ENCODE peak calls at places on chromosomes 4 and X, in nine cellular contexts. One of them, this sample, is unnamed.

GRCh38 chr4:40196724-40197281 is at the start of gene RHOH:
- DNase-seq in AG09319: no peak
- DNase-seq in NCI-H774: no peak
- DNase-seq in NCI-H187: no peak
- DNase-seq in GM04504: no peak
- DNase-seq in HCT116: no peak
- DNase-seq in NCI-H1092: no peak
- DNase-seq in hippocampal formation: no peak
- DNase-seq in NCI-H446 treated with DMSO at 0.1 percent for 48 hours: no peak
- DNase-seq in this sample: no peak

GRCh38 chr4:139922625-139923024 is 231.4 kb downstream of the MAML3 start:
- DNase-seq in AG09319: no peak
- DNase-seq in NCI-H774: no peak
- DNase-seq in NCI-H187: no peak
- DNase-seq in GM04504: no peak
- DNase-seq in HCT116: no peak
- DNase-seq in NCI-H1092: peak
- DNase-seq in hippocampal formation: no peak
- DNase-seq in NCI-H446 treated with DMSO at 0.1 percent for 48 hours: peak
- DNase-seq in this sample: peak

GRCh38 chr4:170395773-170396172 is 306.0 kb upstream of the AADAT start:
- DNase-seq in AG09319: no peak
- DNase-seq in NCI-H774: no peak
- DNase-seq in NCI-H187: no peak
- DNase-seq in GM04504: no peak
- DNase-seq in HCT116: no peak
- DNase-seq in NCI-H1092: no peak
- DNase-seq in hippocampal formation: no peak
- DNase-seq in NCI-H446 treated with DMSO at 0.1 percent for 48 hours: no peak
- DNase-seq in this sample: no peak

GRCh38 chr4:683982-684571 is 4.9 kb downstream of the SLC49A3 start:
- DNase-seq in AG09319: no peak
- DNase-seq in NCI-H774: peak
- DNase-seq in NCI-H187: no peak
- DNase-seq in GM04504: peak
- DNase-seq in HCT116: peak
- DNase-seq in NCI-H1092: peak
- DNase-seq in hippocampal formation: peak
- DNase-seq in NCI-H446 treated with DMSO at 0.1 percent for 48 hours: no peak
- DNase-seq in this sample: no peak

GRCh38 chrX:74249963-74250362 is 54.0 kb upstream of the ZCCHC13 start:
- DNase-seq in AG09319: no peak
- DNase-seq in NCI-H774: no peak
- DNase-seq in NCI-H187: no peak
- DNase-seq in GM04504: no peak
- DNase-seq in HCT116: no peak
- DNase-seq in NCI-H1092: no peak
- DNase-seq in hippocampal formation: no peak
- DNase-seq in NCI-H446 treated with DMSO at 0.1 percent for 48 hours: no peak
- DNase-seq in this sample: no peak

GRCh38 chr4:128570380-128570779 is 239.1 kb upstream of the JADE1 start:
- DNase-seq in AG09319: no peak
- DNase-seq in NCI-H774: no peak
- DNase-seq in NCI-H187: no peak
- DNase-seq in GM04504: no peak
- DNase-seq in HCT116: no peak
- DNase-seq in NCI-H1092: no peak
- DNase-seq in hippocampal formation: no peak
- DNase-seq in NCI-H446 treated with DMSO at 0.1 percent for 48 hours: no peak
- DNase-seq in this sample: no peak

GRCh38 chrX:107729558-107730297 is 45.9 kb downstream of the TSC22D3 start:
- DNase-seq in AG09319: no peak
- DNase-seq in NCI-H774: no peak
- DNase-seq in NCI-H187: no peak
- DNase-seq in GM04504: no peak
- DNase-seq in HCT116: no peak
- DNase-seq in NCI-H1092: no peak
- DNase-seq in hippocampal formation: no peak
- DNase-seq in NCI-H446 treated with DMSO at 0.1 percent for 48 hours: peak
- DNase-seq in this sample: no peak

GRCh38 chr4:160580581-160580980 is 1477.7 kb downstream of the RAPGEF2 start:
- DNase-seq in AG09319: no peak
- DNase-seq in NCI-H774: no peak
- DNase-seq in NCI-H187: no peak
- DNase-seq in GM04504: no peak
- DNase-seq in HCT116: no peak
- DNase-seq in NCI-H1092: no peak
- DNase-seq in hippocampal formation: no peak
- DNase-seq in NCI-H446 treated with DMSO at 0.1 percent for 48 hours: no peak
- DNase-seq in this sample: no peak

GRCh38 chrX:72306085-72306801 is 529 bp upstream of the CITED1 start:
- DNase-seq in AG09319: no peak
- DNase-seq in NCI-H774: no peak
- DNase-seq in NCI-H187: no peak
- DNase-seq in GM04504: no peak
- DNase-seq in HCT116: no peak
- DNase-seq in NCI-H1092: no peak
- DNase-seq in hippocampal formation: no peak
- DNase-seq in NCI-H446 treated with DMSO at 0.1 percent for 48 hours: no peak
- DNase-seq in this sample: no peak

GRCh38 chrX:150688911-150689451 is 4.2 kb upstream of the MTMR1 start:
- DNase-seq in AG09319: peak
- DNase-seq in NCI-H774: no peak
- DNase-seq in NCI-H187: no peak
- DNase-seq in GM04504: peak
- DNase-seq in HCT116: peak
- DNase-seq in NCI-H1092: no peak
- DNase-seq in hippocampal formation: no peak
- DNase-seq in NCI-H446 treated with DMSO at 0.1 percent for 48 hours: no peak
- DNase-seq in this sample: no peak

GRCh38 chr4:155119006-155119405 is 89.4 kb upstream of the NPY2R start:
- DNase-seq in AG09319: no peak
- DNase-seq in NCI-H774: no peak
- DNase-seq in NCI-H187: no peak
- DNase-seq in GM04504: no peak
- DNase-seq in HCT116: no peak
- DNase-seq in NCI-H1092: no peak
- DNase-seq in hippocampal formation: no peak
- DNase-seq in NCI-H446 treated with DMSO at 0.1 percent for 48 hours: no peak
- DNase-seq in this sample: no peak

GRCh38 chr4:184324939-184325477 is 107.3 kb upstream of the ENPP6 start:
- DNase-seq in AG09319: no peak
- DNase-seq in NCI-H774: no peak
- DNase-seq in NCI-H187: no peak
- DNase-seq in GM04504: no peak
- DNase-seq in HCT116: no peak
- DNase-seq in NCI-H1092: no peak
- DNase-seq in hippocampal formation: no peak
- DNase-seq in NCI-H446 treated with DMSO at 0.1 percent for 48 hours: no peak
- DNase-seq in this sample: no peak

GRCh38 chr4:11634283-11634682 is 205.6 kb upstream of the HS3ST1 start:
- DNase-seq in AG09319: no peak
- DNase-seq in NCI-H774: no peak
- DNase-seq in NCI-H187: no peak
- DNase-seq in GM04504: no peak
- DNase-seq in HCT116: no peak
- DNase-seq in NCI-H1092: no peak
- DNase-seq in hippocampal formation: no peak
- DNase-seq in NCI-H446 treated with DMSO at 0.1 percent for 48 hours: no peak
- DNase-seq in this sample: no peak

GRCh38 chr4:6943012-6943869 is 33.6 kb downstream of the TBC1D14 start:
- DNase-seq in AG09319: no peak
- DNase-seq in NCI-H774: no peak
- DNase-seq in NCI-H187: no peak
- DNase-seq in GM04504: no peak
- DNase-seq in HCT116: peak
- DNase-seq in NCI-H1092: no peak
- DNase-seq in hippocampal formation: no peak
- DNase-seq in NCI-H446 treated with DMSO at 0.1 percent for 48 hours: no peak
- DNase-seq in this sample: no peak